ENCODE peak calls at places on chromosome 16, in seven cellular contexts. U is astrocyte of the cerebellum, R is A549, F is mesothelial cell of epicardium, O is spleen, H is fibroblast of pulmonary artery, E is AG09319. S is an unnamed sample.

GRCh38 chr16:1727651-1728624 is 21.9 kb downstream of the MAPK8IP3 start:
- DNase-seq in U (no peak), R (no peak), F (no peak), O (no peak), H (no peak), E (no peak), S (no peak)

GRCh38 chr16:66487580-66488235 is 60.6 kb downstream of the BEAN1 start:
- DNase-seq in U (no peak), R (no peak), F (no peak), O (no peak), H (no peak), E (no peak), S (peak)

GRCh38 chr16:69613283-69614154 is 47.8 kb downstream of the NFAT5 start:
- DNase-seq in U (no peak), R (peak), F (no peak), O (no peak), H (peak), E (no peak), S (no peak)

GRCh38 chr16:76941091-76941490 is 249.9 kb upstream of the MON1B start:
- DNase-seq in U (no peak), R (no peak), F (no peak), O (no peak), H (no peak), E (no peak), S (no peak)

GRCh38 chr16:81838794-81839193 is 59.7 kb downstream of the PLCG2 start:
- DNase-seq in U (no peak), R (no peak), F (no peak), O (no peak), H (no peak), E (no peak), S (no peak)

GRCh38 chr16:50839920-50840729 is 98.2 kb downstream of the CYLD start:
- DNase-seq in U (no peak), R (no peak), F (no peak), O (no peak), H (no peak), E (no peak), S (peak)

GRCh38 chr16:89293276-89294143 is 76.0 kb downstream of the ZNF778 start:
- DNase-seq in U (no peak), R (no peak), F (no peak), O (no peak), H (no peak), E (no peak), S (no peak)

GRCh38 chr16:67213197-67214019 is 13.5 kb upstream of the TMEM208 start:
- DNase-seq in U (no peak), R (no peak), F (no peak), O (no peak), H (no peak), E (no peak), S (no peak)

GRCh38 chr16:18945233-18945632 is 19.0 kb upstream of the SMG1 start:
- DNase-seq in U (no peak), R (no peak), F (no peak), O (no peak), H (no peak), E (no peak), S (no peak)

GRCh38 chr16:89670496-89671431 is 13.1 kb downstream of the SPATA33 start:
- DNase-seq in U (no peak), R (no peak), F (no peak), O (no peak), H (peak), E (no peak), S (peak)

GRCh38 chr16:67883146-67883871 is 1.4 kb upstream of the NRN1L start:
- DNase-seq in U (no peak), R (no peak), F (no peak), O (no peak), H (no peak), E (no peak), S (no peak)

GRCh38 chr16:50624449-50624782 is 56.7 kb downstream of the SNX20 start:
- DNase-seq in U (no peak), R (no peak), F (no peak), O (no peak), H (no peak), E (no peak), S (no peak)

GRCh38 chr16:49458656-49459445 is 85.2 kb downstream of the C16orf78 start:
- DNase-seq in U (no peak), R (no peak), F (no peak), O (peak), H (no peak), E (no peak), S (peak)

GRCh38 chr16:66150691-66151090 is 215.8 kb upstream of the CDH5 start:
- DNase-seq in U (peak), R (no peak), F (no peak), O (no peak), H (no peak), E (no peak), S (no peak)

GRCh38 chr16:58046936-58047335 is 21.4 kb downstream of the MMP15 start:
- DNase-seq in U (no peak), R (no peak), F (no peak), O (no peak), H (no peak), E (no peak), S (no peak)

GRCh38 chr16:8229011-8229520 is 361.2 kb downstream of the TMEM114 start:
- DNase-seq in U (no peak), R (no peak), F (no peak), O (no peak), H (no peak), E (no peak), S (no peak)

GRCh38 chr16:19132898-19133297 is 19.1 kb downstream of the ITPRIPL2 start:
- DNase-seq in U (no peak), R (no peak), F (no peak), O (no peak), H (no peak), E (no peak), S (no peak)

GRCh38 chr16:31876955-31877828 is 3.6 kb downstream of the ZNF267 start:
- DNase-seq in U (peak), R (peak), F (no peak), O (no peak), H (peak), E (peak), S (no peak)

DNA sequence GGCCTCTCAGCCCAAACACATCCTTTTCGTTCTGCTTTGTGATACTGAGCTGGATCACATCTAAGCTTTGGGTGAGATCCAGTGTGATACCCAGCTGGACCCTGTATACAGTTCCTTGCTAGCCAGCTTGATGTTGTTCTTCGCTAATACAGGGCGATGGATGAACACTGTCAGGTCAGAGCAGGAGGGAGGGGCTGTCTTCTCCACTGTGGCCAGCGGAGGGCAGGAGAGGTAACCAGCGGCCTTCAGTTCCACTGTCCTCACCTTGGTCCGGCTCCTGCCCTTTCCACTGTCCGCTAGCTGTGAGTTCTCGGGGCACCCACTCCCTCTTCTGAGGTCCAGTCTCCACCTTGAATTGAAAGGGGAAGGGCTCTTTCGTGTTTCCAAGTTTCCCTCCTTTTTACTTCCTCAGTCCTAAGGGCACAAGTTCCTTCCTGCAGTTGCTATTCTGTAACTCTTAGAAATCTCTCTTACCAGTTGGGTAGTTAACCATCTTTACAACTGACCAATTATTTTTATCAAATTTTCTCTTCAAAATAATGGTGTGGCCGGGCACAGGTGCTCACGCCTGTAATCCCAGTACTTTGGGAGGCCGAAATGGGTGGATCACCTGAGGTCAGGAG is 3.0 kb upstream of the ZNF213 start:
- DNase-seq in U (no peak), R (peak), F (no peak), O (no peak), H (peak), E (no peak), S (no peak)
- TF ChIP-seq CTCF in U (peak), R (peak), F (peak), O (peak), H (peak), E (peak), S (peak)

GRCh38 chr16:30797670-30798309 is 10.8 kb upstream of the ZNF629 start:
- DNase-seq in U (no peak), R (peak), F (no peak), O (no peak), H (no peak), E (no peak), S (no peak)
- TF ChIP-seq CTCF in U (peak), R (no peak), F (no peak), O (no peak), H (peak), E (no peak), S (peak)

DNA sequence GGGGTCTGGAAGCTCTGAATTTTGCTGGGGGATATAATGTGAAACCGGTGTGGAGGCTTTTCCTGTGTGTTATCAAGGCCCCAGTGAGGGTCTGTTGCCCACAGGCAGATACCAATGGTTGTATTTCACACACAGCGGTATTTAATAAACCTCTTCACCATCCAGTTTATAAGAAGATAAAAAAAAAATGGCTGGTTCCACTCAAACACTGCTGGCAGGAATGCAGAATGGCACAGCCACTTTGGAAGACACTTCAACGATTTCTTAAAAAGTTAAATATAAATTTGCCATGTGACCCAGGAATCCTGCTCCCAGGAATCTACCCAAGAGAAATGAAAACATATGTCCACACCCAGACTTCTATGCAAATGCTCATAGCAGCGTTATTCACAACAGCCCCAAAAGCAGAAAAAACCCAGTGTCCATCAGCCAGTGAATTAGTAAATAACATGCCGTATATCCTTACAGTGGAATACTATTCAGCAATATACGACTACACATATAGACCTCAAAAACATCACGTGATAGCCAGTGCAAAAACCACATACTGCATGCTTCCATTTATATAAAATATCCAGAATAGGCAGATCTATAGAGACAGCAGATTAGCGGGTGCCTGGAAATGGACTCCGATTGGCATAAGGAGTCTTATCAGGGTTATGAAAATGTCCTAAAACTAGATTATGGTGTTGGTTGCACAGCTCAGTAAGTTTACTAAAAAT is 38.7 kb downstream of the XYLT1 start:
- DNase-seq in U (no peak), R (no peak), F (no peak), O (no peak), H (no peak), E (no peak), S (no peak)
- TF ChIP-seq CTCF in U (no peak), R (no peak), F (peak), O (no peak), H (no peak), E (no peak), S (peak)

GRCh38 chr16:46612121-46612520 is 9.1 kb downstream of the SHCBP1 start:
- DNase-seq in U (no peak), R (no peak), F (no peak), O (no peak), H (no peak), E (no peak), S (no peak)

GRCh38 chr16:46607529-46607928 is 13.7 kb downstream of the SHCBP1 start:
- DNase-seq in U (peak), R (peak), F (no peak), O (no peak), H (peak), E (peak), S (no peak)
- TF ChIP-seq CTCF in U (peak), R (peak), F (no peak), O (peak), H (peak), E (peak), S (peak)

GRCh38 chr16:24562811-24563210 is 23.4 kb downstream of the RBBP6 start:
- DNase-seq in U (no peak), R (no peak), F (no peak), O (no peak), H (no peak), E (no peak), S (no peak)

GRCh38 chr16:24572069-24572468 is 32.7 kb downstream of the RBBP6 start:
- DNase-seq in U (no peak), R (no peak), F (no peak), O (no peak), H (no peak), E (no peak), S (no peak)

GRCh38 chr16:24573141-24573540 is 33.8 kb downstream of the RBBP6 start:
- DNase-seq in U (no peak), R (no peak), F (no peak), O (no peak), H (no peak), E (no peak), S (no peak)

GRCh38 chr16:24568392-24568791 is 29.0 kb downstream of the RBBP6 start:
- DNase-seq in U (no peak), R (peak), F (no peak), O (no peak), H (peak), E (no peak), S (no peak)
- TF ChIP-seq CTCF in U (peak), R (peak), F (no peak), O (no peak), H (peak), E (peak), S (peak)

GRCh38 chr16:72471317-72471716 is 299.4 kb upstream of the PMFBP1 start:
- DNase-seq in U (no peak), R (no peak), F (no peak), O (no peak), H (no peak), E (no peak), S (no peak)

GRCh38 chr16:72470541-72470940 is 298.6 kb upstream of the PMFBP1 start:
- DNase-seq in U (no peak), R (no peak), F (no peak), O (no peak), H (no peak), E (no peak), S (no peak)

GRCh38 chr16:72475688-72476087 is 303.7 kb upstream of the PMFBP1 start:
- DNase-seq in U (no peak), R (no peak), F (no peak), O (no peak), H (no peak), E (no peak), S (no peak)

GRCh38 chr16:72474511-72475123 is 302.7 kb upstream of the PMFBP1 start:
- DNase-seq in U (peak), R (no peak), F (no peak), O (no peak), H (peak), E (no peak), S (no peak)

GRCh38 chr16:72473631-72474030 is 301.7 kb upstream of the PMFBP1 start:
- DNase-seq in U (no peak), R (no peak), F (no peak), O (no peak), H (no peak), E (no peak), S (no peak)
- TF ChIP-seq CTCF in U (no peak), R (no peak), F (no peak), O (no peak), H (no peak), E (no peak), S (no peak)

GRCh38 chr16:85452364-85453178 is 160.6 kb upstream of the GSE1 start:
- DNase-seq in U (no peak), R (no peak), F (no peak), O (no peak), H (no peak), E (no peak), S (no peak)
- TF ChIP-seq CTCF in U (no peak), R (no peak), F (no peak), O (no peak), H (no peak), E (no peak), S (no peak)